ENCODE peak calls at places on chromosomes 4 and X, in seven cellular contexts. E is lower leg skin, U is upper lobe of left lung, Y is MCF 10A, H is astrocyte of the cerebellum, R is heart right ventricle, Z is kidney epithelial cell. S is an unnamed sample.

GRCh38 chrX:69428216-69428615 is 75.9 kb upstream of the NALF2 start:
- DNase-seq in Z (no peak), H (no peak), Y (no peak), E (no peak), U (no peak), R (no peak), S (no peak)

GRCh38 chr4:108126806-108127205 is 41.9 kb downstream of the LEF1 start:
- DNase-seq in R (no peak), Z (no peak), E (no peak), H (no peak), Y (no peak), U (no peak), S (no peak)

GRCh38 chr4:65089666-65090065 is 580.6 kb downstream of the EPHA5 start:
- DNase-seq in E (no peak), H (no peak), U (no peak), Z (no peak), R (no peak), Y (peak), S (peak)

GRCh38 chrX:109679820-109680219 is 53.2 kb downstream of the ACSL4 start:
- DNase-seq in R (no peak), H (no peak), E (no peak), Y (no peak), Z (no peak), U (no peak), S (no peak)

GRCh38 chr4:142142403-142142802 is 506.0 kb downstream of the IL15 start:
- DNase-seq in E (no peak), H (no peak), Z (no peak), U (no peak), Y (no peak), R (no peak), S (peak)

GRCh38 chrX:102560423-102561068 is 38.8 kb upstream of the ARMCX5 start:
- DNase-seq in R (no peak), E (no peak), Z (no peak), U (no peak), Y (no peak), H (no peak), S (no peak)

GRCh38 chr4:12729384-12729783 is 754.8 kb downstream of the RAB28 start:
- DNase-seq in E (no peak), U (no peak), Y (peak), H (peak), R (no peak), Z (no peak), S (peak)

GRCh38 chrX:33307954-33308353 is 96.6 kb upstream of the DMD start:
- DNase-seq in H (no peak), U (no peak), R (no peak), Y (peak), Z (no peak), E (no peak), S (peak)

GRCh38 chr4:167964766-167965373 is 127.5 kb upstream of the ANXA10 start:
- DNase-seq in E (no peak), H (no peak), Z (no peak), R (no peak), Y (no peak), U (no peak), S (no peak)

GRCh38 chr4:6269400-6269650 is 325 bp upstream of the WFS1 start:
- DNase-seq in H (no peak), Z (no peak), R (no peak), E (no peak), U (no peak), Y (no peak), S (no peak)

GRCh38 chr4:145107126-145107525 is 9.0 kb downstream of the ABCE1 start:
- DNase-seq in R (no peak), U (no peak), H (no peak), E (no peak), Z (no peak), Y (no peak), S (no peak)

GRCh38 chr4:44629280-44629866 is 22.1 kb downstream of the YIPF7 start:
- DNase-seq in H (peak), Z (peak), Y (peak), U (no peak), R (no peak), E (no peak), S (peak)

GRCh38 chr4:184647391-184648101 is 1.7 kb downstream of the CASP3 start:
- DNase-seq in E (no peak), H (no peak), R (no peak), Z (no peak), Y (peak), U (no peak), S (peak)

GRCh38 chr4:76989391-76990061 is 40.0 kb downstream of the SEPTIN11 start:
- DNase-seq in R (no peak), U (no peak), E (no peak), H (no peak), Z (no peak), Y (no peak), S (no peak)

GRCh38 chr4:45120163-45120562 is 393.8 kb upstream of the GNPDA2 start:
- DNase-seq in U (no peak), Z (no peak), R (no peak), E (no peak), Y (peak), H (no peak), S (no peak)

GRCh38 chr4:7295201-7295916 is 103.0 kb downstream of the SORCS2 start:
- DNase-seq in U (peak), R (peak), Z (no peak), H (no peak), Y (no peak), E (no peak), S (peak)

GRCh38 chr4:7297881-7298280 is 105.5 kb downstream of the SORCS2 start:
- DNase-seq in Z (no peak), Y (no peak), R (no peak), U (no peak), H (no peak), E (no peak), S (no peak)

GRCh38 chr4:7297374-7297773 is 105.0 kb downstream of the SORCS2 start:
- DNase-seq in E (no peak), Z (no peak), H (no peak), Y (no peak), R (no peak), U (no peak), S (no peak)

GRCh38 chr4:7296661-7297335 is 104.5 kb downstream of the SORCS2 start:
- DNase-seq in U (no peak), Y (no peak), Z (no peak), R (no peak), E (no peak), H (no peak), S (no peak)

GRCh38 chr4:7295917-7296660 is 103.8 kb downstream of the SORCS2 start:
- DNase-seq in R (peak), H (no peak), Y (peak), U (no peak), Z (no peak), E (no peak), S (peak)
- TF ChIP-seq CTCF in R (peak), H (peak), Y (peak), U (peak), Z (peak), E (no peak), S (peak)

GRCh38 chr4:48190839-48191238 is 56.8 kb upstream of the TXK start:
- DNase-seq in E (no peak), Z (no peak), Y (no peak), R (no peak), U (no peak), H (no peak), S (no peak)

GRCh38 chr4:48191758-48192157 is 57.7 kb upstream of the TXK start:
- DNase-seq in Z (no peak), E (no peak), U (no peak), Y (no peak), R (no peak), H (no peak), S (no peak)

GRCh38 chr4:48193096-48193836 is 59.2 kb upstream of the TXK start:
- DNase-seq in H (no peak), R (no peak), U (no peak), E (no peak), Y (no peak), Z (no peak), S (no peak)

GRCh38 chr4:48187813-48188212 is 53.8 kb upstream of the TXK start:
- DNase-seq in E (no peak), R (no peak), H (no peak), U (no peak), Z (no peak), Y (no peak), S (no peak)

GRCh38 chr4:48189731-48190130 is 55.7 kb upstream of the TXK start:
- DNase-seq in E (no peak), U (no peak), Y (no peak), R (no peak), Z (no peak), H (no peak), S (no peak)
- TF ChIP-seq CTCF in E (no peak), U (no peak), Y (no peak), R (no peak), Z (no peak), H (no peak), S (no peak)

DNA sequence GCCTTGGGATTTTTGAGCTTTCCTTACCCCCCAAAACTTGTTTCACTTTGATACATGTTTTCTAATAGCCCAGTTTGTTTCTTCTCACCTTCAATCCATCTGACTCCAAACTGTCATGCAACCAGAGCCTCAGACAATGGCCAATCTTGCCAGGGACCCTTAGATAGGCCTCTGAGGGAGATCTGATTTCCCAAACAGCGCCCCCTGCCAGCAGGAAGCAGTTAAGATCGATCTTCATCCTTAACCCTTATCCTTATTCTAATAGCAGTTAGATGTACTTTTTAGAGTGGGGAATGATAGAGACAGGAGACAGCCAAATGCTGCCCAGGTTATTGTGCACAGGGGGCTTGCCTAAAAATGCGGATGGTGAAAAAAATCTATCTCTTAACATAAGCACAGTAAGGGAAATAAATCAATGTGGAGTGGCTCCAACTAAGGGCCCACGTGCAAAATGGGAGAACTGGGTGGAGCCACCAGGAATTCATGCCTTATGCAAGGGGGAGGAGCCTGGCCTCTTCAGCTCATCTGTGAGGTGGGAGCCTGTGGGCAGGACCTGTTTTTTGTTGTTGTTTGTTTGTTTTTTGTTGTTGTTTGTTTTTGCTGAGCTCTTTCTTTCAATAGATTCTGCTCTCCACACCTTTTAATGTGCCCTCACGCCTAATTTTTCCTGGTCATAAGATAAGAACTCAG is 833.6 kb upstream of the AGA start:
- DNase-seq in U (no peak), H (no peak), E (no peak), R (no peak), Y (peak), Z (no peak), S (no peak)
- TF ChIP-seq CTCF in U (no peak), H (no peak), E (no peak), R (no peak), Y (no peak), Z (peak), S (no peak)

GRCh38 chrX:120308558-120308957 is 2.7 kb downstream of the TMEM255A start:
- DNase-seq in H (no peak), Y (no peak), U (no peak), Z (no peak), E (no peak), R (peak), S (no peak)
- TF ChIP-seq CTCF in H (no peak), Y (no peak), U (no peak), Z (no peak), E (no peak), R (no peak), S (no peak)

S was measured in cardiac fibroblast.